ENCODE peak calls at places on chromosomes 1 and 21, in eight cellular contexts. C, G, W, S, J, I, E and Y are unnamed samples.

GRCh38 chr1:5992034-5992813 is at the start of gene NPHP4:
- DNase-seq in E (peak; percentile 98), I (peak; percentile 100), W (peak; percentile 99), S (peak; percentile 99), J (peak; percentile 99), G (peak; percentile 99), C (peak; percentile 99), Y (peak; percentile 100)

GRCh38 chr1:87052986-87053385 is 138.6 kb downstream of the HS2ST1 start:
- DNase-seq in E (no peak), G (no peak), W (no peak), I (no peak), S (no peak), C (no peak), J (no peak), Y (no peak)

GRCh38 chr1:4517559-4517958 is 136.8 kb upstream of the AJAP1 start:
- DNase-seq in E (no peak), W (no peak), S (no peak), C (no peak), J (no peak), I (no peak), G (no peak), Y (no peak)

GRCh38 chr1:32611859-32612188 is 38.5 kb downstream of the ZBTB8OS start:
- DNase-seq in J (no peak), G (no peak), E (no peak), W (no peak), C (no peak), I (peak; percentile 10), S (no peak), Y (no peak)

GRCh38 chr1:184624051-184624450 is 130.6 kb downstream of the EDEM3 start:
- DNase-seq in G (no peak), S (no peak), C (no peak), W (no peak), I (no peak), J (no peak), E (no peak), Y (no peak)

GRCh38 chr1:177044390-177044789 is 120.1 kb downstream of the ASTN1 start:
- DNase-seq in C (no peak), W (no peak), S (no peak), E (no peak), G (no peak), J (no peak), I (no peak), Y (no peak)

GRCh38 chr1:223747838-223748335 is 35.5 kb downstream of the CAPN2 start:
- DNase-seq in C (peak; percentile 75), J (no peak), W (no peak), S (no peak), I (peak; percentile 36), G (no peak), E (peak; percentile 58), Y (no peak)

GRCh38 chr1:11514366-11514765 is 35.4 kb downstream of the DISP3 start:
- DNase-seq in E (peak; percentile 21), J (no peak), W (no peak), S (no peak), G (no peak), I (no peak), C (no peak), Y (no peak)

GRCh38 chr1:197614916-197615692 is 160.2 kb downstream of the DENND1B start:
- DNase-seq in G (peak; percentile 10), J (no peak), C (no peak), S (no peak), E (no peak), W (peak; percentile 42), I (peak; percentile 16), Y (peak; percentile 18)

GRCh38 chr1:53359225-53359933 is 31.5 kb upstream of the LRP8 start:
- DNase-seq in I (no peak), E (peak; percentile 15), S (no peak), W (no peak), C (no peak), J (no peak), G (no peak), Y (no peak)

GRCh38 chr1:224052767-224053166 is 61.1 kb upstream of the FBXO28 start:
- DNase-seq in G (no peak), W (no peak), S (no peak), C (no peak), J (no peak), I (peak; percentile 82), E (no peak), Y (no peak)

GRCh38 chr1:55833452-55834160 is 618.4 kb upstream of the USP24 start:
- DNase-seq in I (peak; percentile 54), E (no peak), S (no peak), J (no peak), G (no peak), C (no peak), W (peak; percentile 26), Y (no peak)

GRCh38 chr1:61782771-61783170 is 40.5 kb downstream of the PATJ start:
- DNase-seq in S (no peak), G (peak; percentile 25), E (no peak), I (no peak), C (no peak), J (no peak), W (peak; percentile 56), Y (no peak)

GRCh38 chr1:83950106-83950661 is 48.7 kb downstream of the TTLL7 start:
- DNase-seq in S (no peak), W (no peak), J (no peak), I (no peak), C (no peak), E (no peak), G (no peak), Y (no peak)

GRCh38 chr1:224757508-224757907 is 141.4 kb downstream of the CNIH3 start:
- DNase-seq in I (no peak), J (no peak), W (no peak), E (peak; percentile 78), G (no peak), C (no peak), S (no peak), Y (no peak)

GRCh38 chr1:39159224-39160036 is 45.1 kb upstream of the MACF1 start:
- DNase-seq in C (no peak), S (no peak), W (peak; percentile 72), J (no peak), G (no peak), I (no peak), E (no peak), Y (no peak)

GRCh38 chr1:219514728-219515127 is 98.2 kb downstream of the ZC3H11B start:
- DNase-seq in E (no peak), W (no peak), C (no peak), I (no peak), S (no peak), G (no peak), J (no peak), Y (no peak)

GRCh38 chr21:24290151-24290833 is 1317.0 kb downstream of the MRPL39 start:
- DNase-seq in G (peak; percentile 14), I (no peak), W (no peak), C (no peak), E (no peak), S (no peak), J (no peak), Y (no peak)

GRCh38 chr1:51627672-51628071 is 10.8 kb downstream of the OSBPL9 start:
- DNase-seq in I (peak; percentile 29), G (no peak), S (no peak), J (no peak), C (no peak), W (peak; percentile 59), E (no peak), Y (no peak)

GRCh38 chr1:233172201-233172600 is 123.3 kb downstream of the PCNX2 start:
- DNase-seq in J (no peak), G (no peak), W (no peak), E (no peak), S (no peak), C (no peak), I (peak; percentile 19), Y (no peak)

GRCh38 chr1:6824665-6825368 is 39.6 kb downstream of the CAMTA1 start:
- DNase-seq in W (no peak), E (no peak), I (no peak), C (no peak), J (no peak), S (no peak), G (no peak), Y (no peak)

GRCh38 chr1:215845224-215845902 is 278.3 kb downstream of the KCTD3 start:
- DNase-seq in S (no peak), E (no peak), C (no peak), G (no peak), I (peak; percentile 10), W (peak; percentile 84), J (peak; percentile 7), Y (no peak)

GRCh38 chr1:107669996-107670395 is 295.0 kb downstream of the VAV3 start:
- DNase-seq in I (no peak), J (no peak), C (peak; percentile 17), S (no peak), E (no peak), G (no peak), W (peak; percentile 36), Y (no peak)

GRCh38 chr21:35614412-35614901 is 445.9 kb downstream of the SETD4 start:
- DNase-seq in C (no peak), S (no peak), W (peak; percentile 32), J (no peak), E (no peak), I (peak; percentile 57), G (no peak), Y (peak; percentile 61)

GRCh38 chr1:226882631-226883409 is 12.4 kb downstream of the PSEN2 start:
- DNase-seq in S (no peak), E (no peak), G (peak; percentile 18), W (peak; percentile 73), C (no peak), J (no peak), I (no peak), Y (no peak)

GRCh38 chr1:198937231-198938031 is 298.6 kb downstream of the PTPRC start:
- DNase-seq in I (peak; percentile 86), J (peak; percentile 47), E (no peak), S (peak; percentile 65), G (peak; percentile 36), C (no peak), W (peak; percentile 97), Y (no peak)

GRCh38 chr1:214318956-214319355 is 38.0 kb downstream of the SMYD2 start:
- DNase-seq in S (no peak), W (no peak), C (no peak), G (no peak), E (no peak), I (no peak), J (no peak), Y (no peak)

GRCh38 chr1:66274634-66275033 is 259.3 kb upstream of the SGIP1 start:
- DNase-seq in G (no peak), S (no peak), J (no peak), C (no peak), E (no peak), I (peak; percentile 55), W (no peak), Y (no peak)

GRCh38 chr1:162361349-162361748 is 15.3 kb downstream of the SPATA46 start:
- DNase-seq in G (no peak), W (no peak), E (peak; percentile 34), C (no peak), I (no peak), J (no peak), S (no peak), Y (no peak)

GRCh38 chr1:55724551-55725325 is 509.6 kb upstream of the USP24 start:
- DNase-seq in J (no peak), G (no peak), I (peak; percentile 79), C (peak; percentile 38), E (no peak), W (no peak), S (no peak), Y (no peak)

GRCh38 chr1:221611930-221612777 is 129.7 kb downstream of the DUSP10 start:
- DNase-seq in E (no peak), C (peak; percentile 68), S (no peak), I (peak; percentile 66), W (peak; percentile 40), G (no peak), J (no peak), Y (peak; percentile 19)

GRCh38 chr1:153598309-153599172 is 14.4 kb downstream of the S100A16 start:
- DNase-seq in W (no peak), S (no peak), G (no peak), J (no peak), I (peak; percentile 85), C (no peak), E (no peak), Y (no peak)

GRCh38 chr1:155977607-155978324 is 581 bp downstream of the ARHGEF2 start:
- DNase-seq in J (peak; percentile 49), C (peak; percentile 67), E (no peak), S (no peak), I (no peak), G (peak; percentile 86), W (no peak), Y (peak; percentile 56)

GRCh38 chr1:241593186-241593585 is 47.0 kb downstream of the CHML start:
- DNase-seq in E (no peak), G (no peak), C (no peak), S (no peak), W (no peak), I (no peak), J (no peak), Y (no peak)